ENCODE peak calls at places on chromosomes 16 and 17, in six cellular contexts. F, Z, A, E, W and H are unnamed samples.

GRCh38 chr16:31008154-31008950 is 2.1 kb downstream of the STX1B start:
- DNase-seq in F (no peak), Z (no peak), A (no peak), E (no peak), W (no peak), H (no peak)

GRCh38 chr17:80753946-80754345 is 209.3 kb downstream of the RPTOR start:
- DNase-seq in F (no peak), Z (no peak), A (no peak), E (no peak), W (no peak), H (no peak)

GRCh38 chr17:35088647-35088910 is 25.1 kb upstream of the RFFL start:
- DNase-seq in F (no peak), Z (no peak), A (peak), E (no peak), W (no peak), H (peak)

GRCh38 chr16:75256871-75257343 is 5.5 kb upstream of the BCAR1 start:
- DNase-seq in F (no peak), Z (no peak), A (no peak), E (no peak), W (no peak), H (no peak)

GRCh38 chr16:2826591-2827480 is 3.3 kb upstream of the ZG16B start:
- DNase-seq in F (no peak), Z (no peak), A (no peak), E (no peak), W (no peak), H (no peak)

GRCh38 chr17:1647802-1648581 is 1.7 kb downstream of the RILP start:
- DNase-seq in F (no peak), Z (no peak), A (no peak), E (no peak), W (no peak), H (no peak)

GRCh38 chr17:45019177-45019711 is 32.2 kb downstream of the DCAKD start:
- DNase-seq in F (no peak), Z (no peak), A (peak), E (peak), W (no peak), H (peak)

GRCh38 chr17:42296012-42296411 is 7.7 kb downstream of the STAT5A start:
- DNase-seq in F (no peak), Z (no peak), A (no peak), E (no peak), W (no peak), H (no peak)

GRCh38 chr17:1977583-1978395 is 47.3 kb downstream of the RTN4RL1 start:
- DNase-seq in F (no peak), Z (no peak), A (no peak), E (no peak), W (no peak), H (no peak)

GRCh38 chr17:8188408-8188839 is 1.6 kb downstream of the BORCS6 start:
- DNase-seq in F (no peak), Z (no peak), A (no peak), E (no peak), W (peak), H (no peak)

GRCh38 chr17:4648741-4649140 is 7.3 kb upstream of the ALOX15 start:
- DNase-seq in F (no peak), Z (no peak), A (no peak), E (no peak), W (no peak), H (no peak)

GRCh38 chr16:14024300-14024699 is 46.8 kb upstream of the MRTFB start:
- DNase-seq in F (no peak), Z (no peak), A (no peak), E (no peak), W (no peak), H (no peak)

GRCh38 chr16:27703545-27703944 is 153.6 kb downstream of the KATNIP start:
- DNase-seq in F (no peak), Z (no peak), A (peak), E (no peak), W (no peak), H (no peak)

GRCh38 chr16:76729525-76729924 is 452.3 kb downstream of the CNTNAP4 start:
- DNase-seq in F (no peak), Z (no peak), A (no peak), E (no peak), W (no peak), H (no peak)

GRCh38 chr17:1714488-1714979 is 4.4 kb upstream of the TLCD2 start:
- DNase-seq in F (no peak), Z (peak), A (peak), E (peak), W (no peak), H (peak)

GRCh38 chr16:61243954-61244353 is 792.3 kb downstream of the CDH8 start:
- DNase-seq in F (no peak), Z (no peak), A (no peak), E (no peak), W (no peak), H (no peak)

GRCh38 chr17:33057564-33057963 is 65.9 kb downstream of the SPACA3 start:
- DNase-seq in F (no peak), Z (no peak), A (no peak), E (no peak), W (no peak), H (no peak)